ENCODE peak calls at places on chromosomes 6 and 20, in ten cellular contexts. F is AG09309, J is coronary artery, B is OCI-LY7, U is IMR-90, D is choroid plexus epithelial cell, L is fibroblast of lung, K is heart left ventricle, G is brain microvascular endothelial cell, Q is adrenal gland. O is an unnamed sample.

GRCh38 chr20:3485913-3486312 is 15.1 kb downstream of the ATRN start:
- DNase-seq in Q (no peak), G (no peak), B (no peak), D (no peak), F (no peak), L (no peak), J (no peak), U (no peak), K (no peak), O (no peak)

GRCh38 chr20:56517641-56518040 is 6.9 kb upstream of the FAM209A start:
- DNase-seq in U (no peak), G (no peak), J (no peak), Q (no peak), F (no peak), K (no peak), L (no peak), D (no peak), B (no peak), O (no peak)

GRCh38 chr6:65728879-65729479 is 22.0 kb upstream of the EYS start:
- DNase-seq in G (no peak), Q (no peak), L (no peak), U (no peak), K (no peak), D (no peak), B (no peak), F (no peak), J (no peak), O (no peak)

GRCh38 chr6:55433446-55434130 is 106.3 kb downstream of the GFRAL start:
- DNase-seq in L (peak), U (peak), G (peak), B (no peak), D (peak), Q (no peak), K (no peak), J (no peak), F (no peak), O (peak)

GRCh38 chr20:10609276-10609675 is 64.5 kb downstream of the JAG1 start:
- DNase-seq in L (peak), D (peak), B (no peak), J (no peak), U (peak), F (peak), K (no peak), G (peak), Q (peak), O (peak)

GRCh38 chr20:15061955-15062354 is 724.5 kb upstream of the FLRT3 start:
- DNase-seq in J (no peak), K (no peak), L (no peak), B (no peak), G (no peak), F (no peak), D (no peak), Q (no peak), U (no peak), O (no peak)

GRCh38 chr20:34037767-34038166 is 44.1 kb downstream of the RALY start:
- DNase-seq in D (peak), B (no peak), F (peak), Q (peak), U (peak), G (no peak), L (no peak), J (no peak), K (no peak), O (peak)

GRCh38 chr6:157045831-157046454 is 268.8 kb downstream of the ARID1B start:
- DNase-seq in J (no peak), L (peak), D (peak), U (peak), B (no peak), Q (no peak), F (no peak), K (no peak), G (peak), O (peak)

GRCh38 chr6:127266892-127267741 is 453 bp downstream of the RNF146 start:
- DNase-seq in J (peak), B (peak), L (peak), D (peak), K (peak), U (peak), G (peak), Q (peak), F (no peak), O (peak)

GRCh38 chr20:14536738-14537137 is 199.3 kb upstream of the FLRT3 start:
- DNase-seq in B (no peak), L (no peak), F (no peak), D (no peak), K (no peak), Q (no peak), G (no peak), J (no peak), U (no peak), O (no peak)

GRCh38 chr20:51802170-51802745 is at the start of gene SALL4:
- DNase-seq in B (no peak), Q (no peak), L (peak), J (no peak), G (no peak), F (no peak), K (no peak), U (no peak), D (peak), O (no peak)

GRCh38 chr6:52361347-52361944 is 505 bp upstream of the PAQR8 start:
- DNase-seq in G (no peak), F (no peak), B (no peak), L (peak), K (no peak), U (peak), J (no peak), Q (peak), D (peak), O (no peak)

GRCh38 chr6:97207383-97207782 is 75.6 kb downstream of the MMS22L start:
- DNase-seq in D (no peak), K (no peak), J (no peak), Q (no peak), U (no peak), B (no peak), F (no peak), L (no peak), G (no peak), O (no peak)

GRCh38 chr20:2873010-2873746 is at the start of gene PTPRA:
- DNase-seq in Q (peak), B (peak), U (peak), J (peak), K (peak), F (peak), G (peak), L (peak), D (peak), O (peak)

GRCh38 chr6:2957696-2958330 is 13.6 kb downstream of the SERPINB6 start:
- DNase-seq in D (no peak), U (no peak), F (no peak), L (no peak), Q (no peak), J (no peak), G (no peak), K (no peak), B (no peak), O (no peak)

GRCh38 chr6:1609662-1610496 is at the start of gene FOXC1:
- DNase-seq in Q (peak), K (peak), B (no peak), G (peak), F (peak), J (peak), U (peak), L (peak), D (peak), O (peak)

GRCh38 chr20:25469558-25469957 is 62.1 kb downstream of the GINS1 start:
- DNase-seq in F (no peak), Q (no peak), B (no peak), D (no peak), G (no peak), K (no peak), J (no peak), U (no peak), L (no peak), O (no peak)

GRCh38 chr6:89675949-89676753 is 37.6 kb upstream of the LYRM2 start:
- DNase-seq in K (no peak), L (peak), G (peak), J (no peak), F (no peak), D (peak), U (peak), B (no peak), Q (no peak), O (no peak)

GRCh38 chr6:29624520-29624961 is 8.4 kb downstream of the GABBR1 start:
- DNase-seq in G (no peak), D (peak), K (no peak), Q (no peak), J (no peak), B (no peak), U (no peak), L (no peak), F (no peak), O (no peak)

GRCh38 chr6:6401401-6401800 is 80.9 kb upstream of the F13A1 start:
- DNase-seq in B (no peak), L (no peak), G (no peak), Q (no peak), K (no peak), D (no peak), J (no peak), U (no peak), F (no peak), O (no peak)

GRCh38 chr20:43430265-43430664 is 27.4 kb upstream of the SRSF6 start:
- DNase-seq in Q (no peak), G (no peak), L (no peak), F (no peak), K (no peak), U (no peak), D (no peak), J (no peak), B (no peak), O (no peak)

GRCh38 chr6:72703093-72703492 is 81.2 kb downstream of the KCNQ5 start:
- DNase-seq in B (no peak), Q (no peak), K (no peak), G (no peak), U (no peak), L (no peak), F (no peak), D (no peak), J (no peak), O (no peak)

GRCh38 chr6:34519971-34520644 is 36.0 kb downstream of the SPDEF start:
- DNase-seq in U (no peak), L (no peak), Q (no peak), G (no peak), K (peak), D (no peak), B (no peak), F (no peak), J (no peak), O (no peak)

GRCh38 chr20:41245086-41245707 is 72.3 kb downstream of the ZHX3 start:
- DNase-seq in J (no peak), B (no peak), D (peak), K (no peak), F (no peak), Q (no peak), G (no peak), L (peak), U (peak), O (peak)

GRCh38 chr6:132140150-132140549 is 189.0 kb upstream of the CCN2 start:
- DNase-seq in G (no peak), Q (no peak), D (no peak), K (no peak), J (no peak), B (no peak), F (no peak), L (no peak), U (no peak), O (no peak)

GRCh38 chr6:31907158-31907813 is 5.4 kb upstream of the ZBTB12 start:
- DNase-seq in K (no peak), B (no peak), G (peak), Q (peak), L (peak), J (no peak), D (peak), U (peak), F (peak), O (peak)

GRCh38 chr6:26403888-26404287 is 1.8 kb downstream of the BTN3A1 start:
- DNase-seq in J (no peak), K (no peak), F (no peak), D (no peak), L (no peak), B (no peak), Q (no peak), U (no peak), G (no peak), O (no peak)

GRCh38 chr6:111354751-111355150 is 128.3 kb downstream of the REV3L start:
- DNase-seq in G (no peak), Q (no peak), L (no peak), U (no peak), J (no peak), F (no peak), B (no peak), K (no peak), D (no peak), O (no peak)

GRCh38 chr6:7138921-7139358 is 31.2 kb downstream of the RREB1 start:
- DNase-seq in J (no peak), Q (no peak), K (no peak), U (no peak), G (no peak), B (no peak), L (no peak), F (no peak), D (no peak), O (no peak)

GRCh38 chr6:83431545-83432165 is 804 bp upstream of the ME1 start:
- DNase-seq in J (no peak), F (no peak), K (no peak), Q (peak), B (no peak), L (no peak), D (no peak), U (no peak), G (no peak), O (no peak)

GRCh38 chr20:37521091-37521771 is at the start of gene NNAT:
- DNase-seq in J (peak), D (no peak), B (no peak), K (no peak), F (no peak), Q (peak), U (no peak), L (no peak), G (no peak), O (no peak)

GRCh38 chr6:21937466-21937865 is 343.9 kb downstream of the SOX4 start:
- DNase-seq in K (no peak), D (no peak), L (no peak), J (no peak), Q (no peak), U (no peak), G (no peak), F (no peak), B (peak), O (no peak)

GRCh38 chr6:130322673-130323268 is 43.0 kb upstream of the TMEM200A start:
- DNase-seq in D (peak), G (peak), B (peak), Q (peak), U (peak), K (no peak), L (peak), J (no peak), F (peak), O (peak)

GRCh38 chr6:144285548-144285797 is 338 bp downstream of the UTRN start:
- DNase-seq in B (no peak), K (no peak), F (no peak), G (no peak), U (no peak), D (no peak), Q (peak), J (no peak), L (no peak), O (no peak)

GRCh38 chr6:144285798-144286502 is 815 bp downstream of the UTRN start:
- DNase-seq in B (no peak), F (no peak), K (peak), L (peak), J (peak), G (peak), Q (peak), D (peak), U (peak), O (peak)

GRCh38 chr6:144284474-144284752 is 722 bp upstream of the UTRN start:
- DNase-seq in D (no peak), B (no peak), G (no peak), F (no peak), K (no peak), J (no peak), U (no peak), L (no peak), Q (no peak), O (no peak)

GRCh38 chr6:144284753-144285547 is at the start of gene UTRN:
- DNase-seq in D (peak), U (peak), B (no peak), K (peak), Q (peak), L (peak), G (peak), J (peak), F (peak), O (peak)

GRCh38 chr6:144283781-144284473 is 1.2 kb upstream of the UTRN start:
- DNase-seq in F (no peak), L (peak), D (peak), U (peak), K (no peak), B (no peak), Q (no peak), J (no peak), G (peak), O (peak)
- TF ChIP-seq CTCF in F (peak), L (peak), D (peak), U (peak), K (no peak), B (no peak), Q (peak), J (no peak), G (peak), O (peak)

GRCh38 chr6:159981171-159981571 is 12.3 kb downstream of the IGF2R start:
- DNase-seq in K (no peak), D (no peak), F (no peak), B (no peak), Q (no peak), L (no peak), U (no peak), J (no peak), G (no peak), O (no peak)
- H3K4me3 ChIP-seq in K (no peak), D (no peak), F (no peak), B (peak), Q (no peak), L (no peak), U (no peak), J (peak), G (no peak), O (no peak)

GRCh38 chr6:139990865-139991264 is 616.4 kb upstream of the CITED2 start:
- DNase-seq in F (no peak), Q (peak), G (peak), K (no peak), U (peak), J (no peak), B (no peak), D (peak), L (no peak), O (peak)

GRCh38 chr6:140001005-140001404 is 626.6 kb upstream of the CITED2 start:
- DNase-seq in L (no peak), D (peak), F (no peak), B (no peak), G (no peak), U (no peak), Q (peak), K (no peak), J (no peak), O (no peak)

GRCh38 chr6:140001851-140002301 is 627.4 kb upstream of the CITED2 start:
- DNase-seq in U (peak), Q (no peak), D (peak), K (no peak), G (no peak), B (no peak), L (peak), J (no peak), F (no peak), O (peak)

GRCh38 chr6:139996253-139996834 is 621.9 kb upstream of the CITED2 start:
- DNase-seq in Q (no peak), D (peak), B (peak), J (no peak), K (no peak), U (no peak), G (no peak), L (peak), F (no peak), O (no peak)
- TF ChIP-seq CTCF in Q (no peak), D (no peak), B (peak), J (no peak), K (no peak), U (peak), G (peak), L (no peak), F (no peak), O (no peak)

GRCh38 chr20:54085910-54086309 is 15.5 kb upstream of the BCAS1 start:
- DNase-seq in J (no peak), D (no peak), B (no peak), Q (no peak), G (no peak), K (no peak), U (no peak), F (no peak), L (no peak), O (no peak)

GRCh38 chr20:54084727-54085368 is 14.5 kb upstream of the BCAS1 start:
- DNase-seq in Q (no peak), B (no peak), J (no peak), L (peak), U (no peak), D (no peak), F (no peak), G (no peak), K (no peak), O (no peak)

GRCh38 chr20:54088430-54088829 is 18.0 kb upstream of the BCAS1 start:
- DNase-seq in B (no peak), L (peak), F (no peak), U (no peak), G (no peak), Q (no peak), D (no peak), K (no peak), J (no peak), O (no peak)

GRCh38 chr20:54085425-54085824 is 15.0 kb upstream of the BCAS1 start:
- DNase-seq in D (no peak), L (no peak), K (no peak), F (no peak), U (no peak), Q (no peak), J (no peak), B (no peak), G (no peak), O (no peak)

GRCh38 chr20:54086444-54087134 is 16.2 kb upstream of the BCAS1 start:
- DNase-seq in K (no peak), L (peak), J (no peak), G (peak), U (peak), Q (no peak), F (peak), B (no peak), D (no peak), O (peak)
- H3K4me3 ChIP-seq in K (no peak), L (no peak), J (no peak), G (no peak), U (no peak), Q (no peak), F (no peak), B (no peak), D (no peak), O (no peak)

GRCh38 chr6:4894049-4894448 is 109.8 kb downstream of the RPP40 start:
- DNase-seq in F (no peak), G (no peak), L (no peak), D (no peak), U (no peak), Q (no peak), J (no peak), B (no peak), K (no peak), O (no peak)
- TF ChIP-seq CTCF in F (no peak), G (no peak), L (no peak), D (no peak), U (no peak), Q (no peak), J (no peak), B (no peak), K (no peak), O (no peak)

DNA sequence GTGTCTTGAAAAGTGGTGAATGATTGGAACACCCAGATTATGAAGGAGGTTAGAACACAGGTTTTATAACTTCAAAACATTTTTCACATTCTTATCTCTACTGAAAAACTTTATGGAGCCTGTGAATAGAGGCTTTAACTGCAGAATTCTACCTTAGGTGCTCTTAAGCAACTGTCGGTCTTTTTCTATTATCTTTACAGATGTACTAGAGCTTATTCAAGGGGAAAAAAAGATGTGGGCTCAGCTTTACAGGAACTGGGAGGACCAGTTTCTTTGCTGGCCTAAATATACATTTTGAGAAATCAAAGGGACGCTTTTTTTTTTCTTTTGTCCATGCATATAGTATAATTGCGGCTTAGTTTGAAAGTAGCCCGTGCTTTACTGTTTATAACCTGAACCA is 58.9 kb downstream of the UST start:
- DNase-seq in K (no peak), B (no peak), J (no peak), Q (no peak), F (no peak), D (no peak), U (no peak), L (no peak), G (no peak), O (no peak)
- H3K4me3 ChIP-seq in K (no peak), B (no peak), J (no peak), Q (no peak), F (no peak), D (no peak), U (no peak), L (no peak), G (no peak), O (no peak)

DNA sequence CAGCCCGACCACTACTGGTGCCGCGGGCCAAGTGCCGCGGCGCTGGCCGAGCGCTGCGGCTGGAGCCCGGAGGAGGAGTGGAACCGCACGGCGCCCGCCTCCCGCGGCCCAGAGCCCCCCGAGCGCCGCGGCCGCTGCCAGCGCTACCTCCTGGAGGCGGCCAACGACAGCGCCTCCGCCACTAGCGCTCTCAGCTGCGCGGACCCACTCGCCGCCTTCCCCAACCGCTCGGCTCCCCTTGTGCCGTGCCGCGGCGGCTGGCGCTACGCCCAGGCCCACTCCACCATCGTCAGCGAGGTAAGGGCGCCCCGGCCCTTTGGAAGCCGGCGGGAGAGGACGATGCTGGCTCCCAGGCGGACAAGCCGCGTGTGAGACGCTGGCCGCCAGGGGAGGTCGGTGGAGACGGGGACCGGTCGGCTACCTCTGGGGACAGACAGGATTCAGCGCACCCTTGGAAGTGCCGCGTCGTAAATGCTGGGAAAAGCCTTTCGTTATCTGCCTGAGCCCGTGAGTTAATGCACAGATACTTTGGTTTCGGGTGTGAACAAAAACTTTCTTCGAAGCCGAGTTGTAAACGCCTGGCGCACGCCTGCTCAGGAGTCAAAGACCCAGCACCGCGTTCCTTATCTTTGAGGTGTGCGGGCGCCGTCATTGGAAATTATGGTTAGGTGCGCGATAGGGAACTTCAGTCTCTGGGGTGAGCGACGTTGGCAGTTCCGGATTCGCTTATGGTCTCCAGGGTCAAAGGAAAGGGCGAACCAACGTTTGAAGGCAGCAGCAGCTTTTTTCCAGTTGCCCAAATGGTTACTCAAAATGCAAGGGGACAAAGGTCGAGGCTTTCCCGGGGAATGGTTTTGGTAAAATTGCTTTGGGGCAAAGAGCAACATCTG is 619 bp downstream of the SLC22A3 start:
- DNase-seq in G (no peak), J (no peak), D (peak), B (no peak), U (no peak), L (peak), F (no peak), Q (peak), K (no peak), O (peak)
- TF ChIP-seq CTCF in G (peak), J (no peak), D (no peak), B (no peak), U (no peak), L (no peak), F (no peak), Q (peak), K (no peak), O (no peak)

O was measured in cardiac fibroblast.